ENCODE peak calls at places on chromosomes 13 and 19, in four cellular contexts. V is left ventricle myocardium inferior, H is fibroblast of lung, X is pancreas. J is an unnamed sample.

GRCh38 chr19:50333737-50334617 is 4.8 kb upstream of the KCNC3 start:
- DNase-seq in H (no peak), V (peak; percentile 77), X (peak; percentile 75), J (peak; percentile 69)

GRCh38 chr19:51352783-51353360 is 10.9 kb upstream of the VSIG10L start:
- DNase-seq in H (no peak), V (no peak), X (no peak), J (no peak)

GRCh38 chr19:50753879-50754278 is 16.4 kb upstream of the GPR32 start:
- DNase-seq in X (no peak), V (no peak), H (no peak), J (no peak)

GRCh38 chr19:5050905-5051304 is 82.0 kb downstream of the KDM4B start:
- DNase-seq in V (no peak), H (no peak), X (no peak), J (no peak)

GRCh38 chr13:77014906-77015685 is 11.9 kb downstream of the FBXL3 start:
- DNase-seq in H (no peak), V (no peak), X (no peak), J (no peak)

GRCh38 chr13:43348397-43348796 is 325.0 kb downstream of the DNAJC15 start:
- DNase-seq in X (no peak), V (no peak), H (no peak), J (no peak)

GRCh38 chr13:113623491-113624234 is 34.3 kb downstream of the ATP4B start:
- DNase-seq in X (no peak), H (no peak), V (peak; percentile 13), J (no peak)

GRCh38 chr13:53238241-53238640 is 209.6 kb downstream of the OLFM4 start:
- DNase-seq in X (no peak), H (no peak), V (no peak), J (no peak)

GRCh38 chr13:96093296-96094006 is 3.5 kb downstream of the HS6ST3 start:
- DNase-seq in V (no peak), H (no peak), X (no peak), J (no peak)

GRCh38 chr13:90951663-90952062 is 395.8 kb upstream of the MIR17HG start:
- DNase-seq in X (no peak), V (no peak), H (no peak), J (no peak)

GRCh38 chr19:17751912-17752273 is 616 bp downstream of the FCHO1 start:
- DNase-seq in X (no peak), V (no peak), H (no peak), J (peak; percentile 57)

GRCh38 chr13:96511587-96511986 is 421.7 kb downstream of the HS6ST3 start:
- DNase-seq in V (no peak), X (no peak), H (no peak), J (peak; percentile 34)

GRCh38 chr13:97141564-97142005 is 80.5 kb upstream of the MBNL2 start:
- DNase-seq in V (no peak), H (peak; percentile 86), X (peak; percentile 24), J (no peak)

GRCh38 chr19:38155453-38155852 is 68.6 kb downstream of the DPF1 start:
- DNase-seq in H (peak; percentile 46), V (no peak), X (no peak), J (peak; percentile 47)

GRCh38 chr13:111449041-111449440 is 128.6 kb downstream of the TEX29 start:
- DNase-seq in V (no peak), H (no peak), X (no peak), J (no peak)

GRCh38 chr13:49530452-49530851 is 34.7 kb downstream of the PHF11 start:
- DNase-seq in H (no peak), V (no peak), X (no peak), J (peak; percentile 61)

GRCh38 chr19:32241957-32242710 is 103.3 kb upstream of the ZNF507 start:
- DNase-seq in H (no peak), X (no peak), V (no peak), J (no peak)

GRCh38 chr19:52070496-52070895 is 21.9 kb upstream of the ZNF432 start:
- DNase-seq in H (peak; percentile 48), X (no peak), V (no peak), J (no peak)

GRCh38 chr13:35157143-35157755 is 215.2 kb downstream of the NBEA start:
- DNase-seq in X (no peak), V (no peak), H (peak; percentile 72), J (peak; percentile 82)

GRCh38 chr19:53977429-53977990 is 13.9 kb upstream of the CACNG6 start:
- DNase-seq in H (peak; percentile 76), X (peak; percentile 70), V (peak; percentile 61), J (peak; percentile 90)

GRCh38 chr13:91813255-91813654 is 414.8 kb downstream of the GPC5 start:
- DNase-seq in V (peak; percentile 18), X (no peak), H (no peak), J (no peak)

GRCh38 chr13:110361365-110361911 is 54.4 kb downstream of the COL4A2 start:
- DNase-seq in X (no peak), V (peak; percentile 83), H (peak; percentile 89), J (no peak)
- H3K4me1 ChIP-seq in X (no peaks in the 10 kb centered on the region), V (peaks cover 73% of the 10 kb centered on the region), H (peaks cover 12% of the 10 kb centered on the region), J (no peaks in the 10 kb centered on the region)

DNA sequence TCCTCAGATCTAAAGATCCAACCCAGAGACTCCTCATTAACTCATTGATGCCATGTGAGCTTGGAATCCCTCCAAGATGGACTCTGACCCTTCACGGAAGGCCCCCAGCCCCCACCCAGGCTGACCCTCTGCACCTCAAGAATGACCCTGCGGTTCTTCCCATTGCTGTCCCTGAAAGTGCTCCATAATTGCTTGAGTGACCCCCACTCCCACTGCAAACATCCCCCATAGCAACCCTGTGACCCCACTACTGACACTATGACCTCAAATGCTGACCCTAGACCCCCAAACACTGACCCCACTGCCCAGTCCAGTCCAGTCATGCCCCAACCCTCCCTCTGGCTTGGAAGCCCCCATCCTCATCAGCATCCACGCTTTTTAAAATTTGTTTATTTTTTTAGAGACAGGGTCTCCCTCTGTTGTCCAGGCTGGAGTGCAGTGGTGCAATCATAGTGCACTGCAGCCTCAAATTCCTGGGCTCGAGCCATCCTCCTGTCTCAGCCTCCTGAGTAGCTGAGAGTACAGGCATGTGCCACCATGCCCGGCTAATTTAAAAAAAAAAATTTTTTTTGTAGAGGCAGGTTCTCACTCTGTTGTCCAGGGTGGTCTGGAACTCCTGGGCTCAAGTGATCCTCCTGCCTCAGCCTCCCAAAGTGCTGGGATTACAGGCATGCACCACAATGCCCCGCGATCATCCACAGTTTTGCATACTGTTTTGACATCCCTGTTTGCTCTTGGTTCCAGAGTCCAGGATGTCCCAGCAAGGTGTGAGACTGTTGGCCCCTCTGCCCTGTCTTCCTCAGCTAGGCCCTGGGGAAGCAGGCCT is 855 bp downstream of the LYL1 start:
- DNase-seq in H (no peak), X (no peak), V (no peak), J (no peak)
- H3K4me1 ChIP-seq in H (peaks cover 3% of the 10 kb centered on the region), X (no peaks in the 10 kb centered on the region), V (peaks cover 83% of the 10 kb centered on the region), J (peaks cover 66% of the 10 kb centered on the region)

GRCh38 chr13:75414036-75414827 is 67.7 kb downstream of the TBC1D4 start:
- DNase-seq in V (no peak), H (no peak), X (no peak), J (no peak)
- H3K4me1 ChIP-seq in V (peaks cover 61% of the 10 kb centered on the region), H (peaks cover 8% of the 10 kb centered on the region), X (peaks cover 7% of the 10 kb centered on the region), J (peaks cover 7% of the 10 kb centered on the region)

DNA sequence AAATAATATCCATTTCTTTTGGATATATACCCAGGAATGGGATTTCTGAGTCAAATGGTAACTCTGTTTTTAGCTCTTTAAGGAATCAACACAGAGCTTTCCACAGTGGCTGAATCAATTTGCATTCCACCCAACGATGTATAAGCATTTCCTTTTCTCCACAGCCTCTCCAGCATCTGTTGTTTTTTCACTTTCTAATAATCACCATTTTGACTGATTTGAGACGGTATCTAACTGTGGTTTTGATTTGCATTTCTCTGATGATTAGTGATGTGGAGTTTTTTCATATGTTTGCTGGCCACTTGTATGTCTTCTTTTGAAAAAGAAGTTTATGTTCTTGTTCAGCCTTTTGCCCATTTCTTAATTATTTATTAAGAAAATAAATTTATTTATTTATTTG is 352.2 kb upstream of the OBI1 start:
- DNase-seq in X (no peak), H (no peak), V (no peak), J (no peak)
- H3K4me1 ChIP-seq in X (no peaks in the 10 kb centered on the region), H (no peaks in the 10 kb centered on the region), V (no peaks in the 10 kb centered on the region), J (no peaks in the 10 kb centered on the region)

GRCh38 chr19:47188507-47189033 is 42.4 kb downstream of the BBC3 start:
- DNase-seq in X (no peak), H (no peak), V (no peak), J (no peak)

GRCh38 chr19:47186337-47187022 is 44.5 kb downstream of the BBC3 start:
- DNase-seq in X (no peak), V (no peak), H (no peak), J (no peak)

GRCh38 chr19:47190167-47190727 is 40.8 kb downstream of the BBC3 start:
- DNase-seq in H (peak; percentile 85), X (peak; percentile 51), V (peak; percentile 21), J (no peak)

GRCh38 chr19:47187023-47187655 is 43.9 kb downstream of the BBC3 start:
- DNase-seq in X (no peak), H (no peak), V (no peak), J (no peak)

DNA sequence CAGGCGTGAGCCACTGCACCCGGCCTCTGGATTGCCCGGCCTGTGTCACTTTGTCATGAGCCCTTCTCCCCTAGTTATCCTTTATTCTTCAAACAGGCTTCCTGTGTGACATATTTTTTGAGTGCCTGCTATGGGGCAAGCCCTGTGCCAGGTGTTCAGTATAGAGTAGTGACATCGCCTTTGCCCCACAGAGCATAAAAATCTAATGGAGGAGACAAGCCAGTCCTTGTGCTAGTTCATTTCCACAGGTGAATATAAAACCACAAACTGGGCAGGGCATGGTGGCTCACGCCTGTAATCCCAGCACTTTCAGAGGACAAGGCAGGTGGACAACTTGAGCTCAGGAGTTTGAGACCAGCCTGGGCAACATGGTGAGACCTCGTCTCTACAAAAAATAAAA is 43.2 kb downstream of the BBC3 start:
- DNase-seq in X (no peak), H (no peak), V (no peak), J (no peak)
- H3K4me1 ChIP-seq in X (peaks cover 15% of the 10 kb centered on the region), H (peaks cover 7% of the 10 kb centered on the region), V (peaks cover 35% of the 10 kb centered on the region), J (peaks cover 36% of the 10 kb centered on the region)

GRCh38 chr19:12836529-12836863 is 1.8 kb upstream of the MAST1 start:
- DNase-seq in H (no peak), X (no peak), V (no peak), J (no peak)
- H3K4me1 ChIP-seq in H (peaks cover 3% of the 10 kb centered on the region), X (no peaks in the 10 kb centered on the region), V (peaks cover 44% of the 10 kb centered on the region), J (peaks cover 33% of the 10 kb centered on the region)

GRCh38 chr13:20151612-20152011 is 9.2 kb downstream of the GJA3 start:
- DNase-seq in H (no peak), X (no peak), V (no peak), J (no peak)
- H3K4me1 ChIP-seq in H (no peaks in the 10 kb centered on the region), X (no peaks in the 10 kb centered on the region), V (peaks cover 26% of the 10 kb centered on the region), J (peaks cover 22% of the 10 kb centered on the region)

GRCh38 chr19:33687761-33688656 is 66.3 kb downstream of the CHST8 start:
- DNase-seq in V (no peak), H (no peak), X (no peak), J (no peak)
- H3K4me1 ChIP-seq in V (no peaks in the 10 kb centered on the region), H (no peaks in the 10 kb centered on the region), X (no peaks in the 10 kb centered on the region), J (no peaks in the 10 kb centered on the region)

J was measured in Karpas-422.